ENCODE peak calls at places on chromosomes 12 and 14, in seven cellular contexts. A, Y, N, W, P, R and J are unnamed samples. For H3K36me3 and H3K27me3, the result is how much of the 10 kb centered on the place peaks cover.

GRCh38 chr12:62834971-62835547 is 99.9 kb downstream of the PPM1H start:
- DNase-seq in A (no peak), Y (no peak), N (no peak), W (no peak), P (no peak), R (peak), J (peak)

GRCh38 chr14:35222324-35222723 is 69.9 kb upstream of the PSMA6 start:
- DNase-seq in A (no peak), Y (no peak), N (no peak), W (no peak), P (no peak), R (no peak), J (no peak)

GRCh38 chr14:70888681-70889175 is 18.5 kb upstream of the PCNX1 start:
- DNase-seq in A (no peak), Y (no peak), N (no peak), W (no peak), P (no peak), R (no peak), J (peak)

GRCh38 chr14:91418387-91419043 is 895 bp upstream of the CCDC88C start:
- DNase-seq in A (peak), Y (peak), N (peak), W (peak), P (peak), R (peak), J (peak)

GRCh38 chr12:66228462-66228861 is 39.4 kb downstream of the IRAK3 start:
- DNase-seq in A (no peak), Y (no peak), N (no peak), W (no peak), P (no peak), R (no peak), J (no peak)

GRCh38 chr14:69620981-69621380 is 9.6 kb downstream of the SUSD6 start:
- DNase-seq in A (no peak), Y (no peak), N (no peak), W (no peak), P (no peak), R (no peak), J (no peak)

GRCh38 chr12:29148065-29148957 is 767 bp upstream of the FAR2 start:
- DNase-seq in A (peak), Y (no peak), N (no peak), W (no peak), P (no peak), R (no peak), J (peak)

GRCh38 chr12:62294378-62294777 is 34.2 kb downstream of the USP15 start:
- DNase-seq in A (no peak), Y (no peak), N (no peak), W (no peak), P (no peak), R (no peak), J (no peak)

GRCh38 chr14:76753799-76754198 is 7.5 kb upstream of the VASH1 start:
- DNase-seq in A (no peak), Y (no peak), N (no peak), W (peak), P (no peak), R (no peak), J (no peak)

GRCh38 chr12:6322352-6322751 is 11.9 kb downstream of the PLEKHG6 start:
- DNase-seq in A (peak), Y (no peak), N (no peak), W (no peak), P (no peak), R (peak), J (no peak)

GRCh38 chr12:121120323-121120722 is 12.4 kb upstream of the P2RX7 start:
- DNase-seq in A (no peak), Y (no peak), N (no peak), W (no peak), P (no peak), R (no peak), J (no peak)

GRCh38 chr14:90132821-90133570 is 71.2 kb downstream of the KCNK13 start:
- DNase-seq in A (peak), Y (no peak), N (no peak), W (no peak), P (no peak), R (no peak), J (peak)

GRCh38 chr14:21940887-21941855 is 267.6 kb upstream of the OR4E1 start:
- DNase-seq in A (peak), Y (no peak), N (no peak), W (no peak), P (peak), R (no peak), J (no peak)

GRCh38 chr12:102911320-102911719 is 5.7 kb downstream of the PAH start:
- DNase-seq in A (no peak), Y (no peak), N (no peak), W (no peak), P (no peak), R (no peak), J (no peak)

GRCh38 chr12:59182191-59182590 is 261.9 kb upstream of the LRIG3 start:
- DNase-seq in A (no peak), Y (no peak), N (no peak), W (no peak), P (no peak), R (no peak), J (peak)

GRCh38 chr12:47793015-47793681 is 20.1 kb downstream of the SLC48A1 start:
- DNase-seq in A (no peak), Y (peak), N (no peak), W (no peak), P (no peak), R (no peak), J (no peak)

GRCh38 chr12:46553266-46553665 is 180.7 kb upstream of the SLC38A2 start:
- DNase-seq in A (peak), Y (no peak), N (no peak), W (no peak), P (no peak), R (no peak), J (peak)

GRCh38 chr12:80551897-80552296 is 107.9 kb downstream of the PTPRQ start:
- DNase-seq in A (peak), Y (no peak), N (no peak), W (no peak), P (no peak), R (peak), J (peak)

GRCh38 chr12:111430418-111431353 is 25.0 kb downstream of the SH2B3 start:
- DNase-seq in A (peak), Y (no peak), N (no peak), W (no peak), P (no peak), R (no peak), J (no peak)

GRCh38 chr14:69268763-69269162 is 8.8 kb downstream of the GALNT16 start:
- DNase-seq in A (peak), Y (no peak), N (no peak), W (no peak), P (no peak), R (no peak), J (peak)

GRCh38 chr14:96091941-96092411 is 52.8 kb downstream of the C14orf132 start:
- DNase-seq in A (no peak), Y (no peak), N (no peak), W (no peak), P (no peak), R (no peak), J (peak)

GRCh38 chr12:106369624-106370346 is 12.2 kb downstream of the POLR3B start:
- DNase-seq in A (peak), Y (no peak), N (no peak), W (no peak), P (no peak), R (no peak), J (peak)

GRCh38 chr14:101926085-101926484 is 38.3 kb upstream of the DYNC1H1 start:
- DNase-seq in A (no peak), Y (no peak), N (no peak), W (no peak), P (no peak), R (no peak), J (no peak)

GRCh38 chr14:100199240-100199860 is 39.6 kb upstream of the YY1 start:
- DNase-seq in A (no peak), Y (no peak), N (no peak), W (no peak), P (no peak), R (no peak), J (no peak)

GRCh38 chr12:43578782-43579181 is 26.8 kb upstream of the ADAMTS20 start:
- DNase-seq in A (no peak), Y (no peak), N (no peak), W (no peak), P (no peak), R (no peak), J (peak)

GRCh38 chr14:61885203-61885961 is 123.2 kb downstream of the SNAPC1 start:
- DNase-seq in A (no peak), Y (no peak), N (no peak), W (no peak), P (no peak), R (no peak), J (no peak)

GRCh38 chr14:89899917-89900680 is 54.4 kb downstream of the EFCAB11 start:
- DNase-seq in A (peak), Y (no peak), N (no peak), W (no peak), P (no peak), R (no peak), J (no peak)

GRCh38 chr14:44989497-44990440 is 27.8 kb downstream of the TOGARAM1 start:
- DNase-seq in A (no peak), Y (no peak), N (no peak), W (no peak), P (no peak), R (no peak), J (no peak)

GRCh38 chr12:82959821-82960220 is 273.1 kb downstream of the TMTC2 start:
- DNase-seq in A (no peak), Y (no peak), N (no peak), W (no peak), P (no peak), R (no peak), J (no peak)

GRCh38 chr12:5165296-5165970 is 121.8 kb downstream of the KCNA5 start:
- DNase-seq in A (no peak), Y (no peak), N (no peak), W (no peak), P (no peak), R (no peak), J (no peak)

DNA sequence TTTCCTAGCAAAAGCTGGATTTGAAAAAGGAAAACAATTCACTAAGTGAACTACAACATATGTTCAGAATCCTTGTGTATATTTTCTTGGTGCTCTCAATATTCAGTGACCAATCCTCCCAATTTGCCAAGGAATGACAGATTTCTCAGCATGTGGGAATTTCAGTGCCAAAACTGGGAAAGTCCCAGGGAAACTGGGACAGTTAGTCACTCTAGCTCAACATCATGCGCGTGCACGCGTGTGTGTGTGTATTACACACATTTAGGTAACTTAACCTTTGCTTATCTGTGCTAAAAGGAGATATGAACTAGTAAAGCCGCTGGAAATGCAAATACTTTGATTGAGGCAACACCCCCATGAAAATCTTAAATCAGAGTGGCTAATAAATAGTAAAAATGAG is 26.1 kb upstream of the SLC6A13 start:
- DNase-seq in A (no peak), Y (no peak), N (no peak), W (no peak), P (peak), R (peak), J (peak)
- H3K36me3 ChIP-seq in A (under half), Y (under half), N (half or more), W (under half), P (under half), R (under half), J (under half)

GRCh38 chr12:57718641-57719528 is 19.7 kb downstream of the AGAP2 start:
- DNase-seq in A (no peak), Y (no peak), N (no peak), W (no peak), P (no peak), R (no peak), J (no peak)
- H3K27me3 ChIP-seq in A (under half), Y (under half), N (under half), W (under half), P (under half), R (under half), J (under half)

GRCh38 chr12:51098611-51099010 is 15.2 kb upstream of the CSRNP2 start:
- DNase-seq in A (no peak), Y (no peak), N (no peak), W (no peak), P (no peak), R (no peak), J (no peak)
- H3K36me3 ChIP-seq in A (under half), Y (under half), N (under half), W (under half), P (under half), R (under half), J (under half)

GRCh38 chr12:2687058-2687457 is 107.7 kb upstream of the FKBP4 start:
- DNase-seq in A (no peak), Y (no peak), N (no peak), W (no peak), P (no peak), R (no peak), J (no peak)

GRCh38 chr12:2688381-2688881 is 106.3 kb upstream of the FKBP4 start:
- DNase-seq in A (no peak), Y (no peak), N (no peak), W (no peak), P (no peak), R (no peak), J (no peak)

GRCh38 chr12:2689393-2689792 is 105.4 kb upstream of the FKBP4 start:
- DNase-seq in A (no peak), Y (no peak), N (no peak), W (no peak), P (no peak), R (no peak), J (no peak)

GRCh38 chr12:2683283-2684025 is 111.3 kb upstream of the FKBP4 start:
- DNase-seq in A (no peak), Y (no peak), N (no peak), W (no peak), P (no peak), R (no peak), J (no peak)

DNA sequence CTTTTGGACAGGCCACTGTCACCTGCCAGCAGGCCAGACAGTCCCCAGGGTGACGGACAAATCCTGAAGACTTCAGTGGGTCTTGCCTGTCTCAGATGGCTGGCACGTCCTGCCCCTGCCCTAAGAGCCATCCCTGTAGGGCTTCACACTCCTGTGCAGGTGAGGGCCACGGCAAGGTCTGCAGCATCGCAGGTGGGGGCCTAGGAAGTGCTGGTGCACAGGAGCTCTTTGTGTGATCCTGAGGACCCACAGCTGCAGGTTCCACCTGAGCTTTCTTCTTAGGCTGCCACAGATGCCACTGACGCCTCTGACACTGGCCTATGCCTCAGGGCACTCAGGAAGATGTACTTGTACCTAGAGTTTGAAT is 108.5 kb upstream of the FKBP4 start:
- DNase-seq in A (no peak), Y (no peak), N (no peak), W (no peak), P (no peak), R (no peak), J (no peak)
- H3K27me3 ChIP-seq in A (under half), Y (under half), N (under half), W (under half), P (under half), R (under half), J (under half)

DNA sequence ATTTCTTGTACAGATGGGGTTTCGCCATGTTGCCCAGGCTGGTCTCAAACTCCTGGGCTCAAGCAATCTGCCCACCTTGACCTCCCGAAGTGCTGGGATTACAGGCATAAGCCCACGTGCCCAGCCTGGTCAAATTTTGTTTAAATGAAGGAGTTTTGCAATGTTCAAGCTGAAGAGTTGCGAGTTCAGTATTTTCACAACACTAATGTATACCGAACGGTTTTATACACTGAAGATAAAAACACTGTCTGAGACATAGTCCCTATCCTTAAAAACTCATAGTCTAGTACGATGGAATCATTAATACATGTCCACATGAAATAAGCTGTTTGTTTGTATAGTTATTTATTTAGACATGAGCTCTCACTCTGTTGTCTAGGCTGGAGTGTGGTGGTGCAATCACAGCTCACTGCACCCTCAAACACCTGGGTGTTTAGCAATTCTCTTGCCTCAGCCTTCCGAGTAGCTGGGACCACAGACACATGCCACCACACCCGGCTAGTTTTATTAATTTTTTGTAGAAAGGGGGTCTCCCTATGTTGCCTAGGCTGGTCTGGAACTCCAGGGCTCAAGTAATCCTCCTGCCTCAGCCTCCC is 15.4 kb downstream of the TRAPPC6B start:
- DNase-seq in A (no peak), Y (no peak), N (no peak), W (no peak), P (no peak), R (no peak), J (no peak)
- H3K36me3 ChIP-seq in A (under half), Y (under half), N (under half), W (under half), P (under half), R (under half), J (under half)

GRCh38 chr14:85532570-85532969 is 2.6 kb downstream of the FLRT2 start:
- DNase-seq in A (no peak), Y (no peak), N (no peak), W (no peak), P (no peak), R (no peak), J (no peak)
- H3K27me3 ChIP-seq in A (under half), Y (under half), N (under half), W (under half), P (under half), R (under half), J (under half)

GRCh38 chr12:123306200-123306599 is 34.5 kb upstream of the CDK2AP1 start:
- DNase-seq in A (no peak), Y (no peak), N (no peak), W (no peak), P (no peak), R (no peak), J (no peak)

DNA sequence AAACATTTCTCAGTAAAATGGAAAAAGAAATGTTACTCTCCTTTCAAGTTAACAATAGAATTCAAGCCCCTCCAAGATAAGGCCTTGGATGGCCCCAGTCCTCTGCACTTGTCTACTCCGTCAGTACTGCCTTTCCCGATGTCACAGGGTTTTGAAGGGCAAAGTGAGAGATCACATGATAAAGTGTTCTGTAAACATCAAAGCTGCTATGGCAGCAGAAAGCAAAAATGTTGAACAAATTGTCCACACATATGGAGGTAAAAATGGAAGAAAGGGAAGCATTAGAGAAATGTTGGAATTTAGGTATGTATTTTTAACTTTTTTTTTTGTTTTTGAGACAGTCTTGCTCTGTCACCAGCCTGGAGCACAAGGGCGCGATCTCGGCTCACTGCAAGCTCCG is 33.5 kb upstream of the CDK2AP1 start:
- DNase-seq in A (no peak), Y (no peak), N (no peak), W (no peak), P (no peak), R (no peak), J (no peak)
- H3K36me3 ChIP-seq in A (under half), Y (under half), N (under half), W (under half), P (under half), R (under half), J (half or more)

DNA sequence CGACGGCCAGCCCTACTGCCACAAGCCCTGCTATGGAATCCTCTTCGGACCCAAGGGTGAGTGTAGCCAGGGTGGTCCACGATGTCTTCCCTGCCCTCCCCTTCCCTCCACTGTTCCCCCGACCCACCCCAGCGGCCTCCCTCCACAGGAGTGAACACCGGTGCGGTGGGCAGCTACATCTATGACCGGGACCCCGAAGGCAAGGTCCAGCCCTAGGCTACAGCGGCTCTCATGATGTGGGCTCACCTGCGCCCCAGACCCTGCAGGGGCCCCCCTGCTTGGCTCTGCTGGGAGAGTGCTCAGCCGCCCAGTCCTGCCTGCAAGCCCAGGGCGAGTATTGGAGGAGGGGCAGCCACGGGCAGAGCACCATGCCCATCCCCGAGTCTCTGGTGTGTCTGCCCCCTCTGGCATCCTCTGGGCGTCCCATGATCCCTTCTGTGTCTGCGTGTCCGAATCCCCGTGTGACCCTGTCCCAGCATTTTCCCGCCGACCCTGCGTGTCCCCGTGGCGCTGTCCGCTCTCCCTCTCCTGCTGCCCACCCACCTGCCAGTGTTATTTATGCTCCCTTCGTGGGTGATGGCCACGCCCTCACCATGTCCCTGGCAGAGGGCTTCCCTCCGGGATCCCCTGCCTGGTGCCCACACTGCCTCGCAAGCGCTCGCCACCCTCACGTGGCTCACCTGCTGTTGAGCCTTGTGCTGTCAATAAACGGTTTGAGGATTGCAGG is 5.0 kb downstream of the CRIP2 start:
- DNase-seq in A (no peak), Y (no peak), N (no peak), W (no peak), P (no peak), R (no peak), J (no peak)
- H3K27me3 ChIP-seq in A (under half), Y (under half), N (under half), W (under half), P (under half), R (under half), J (under half)